ENCODE peak calls at places on chromosome 18, in four cellular contexts. L is HCT116, B is A549, T is Panc1. M is an unnamed sample.

GRCh38 chr18:35390956-35391695 is 14.0 kb upstream of the ZNF396 start:
- DNase-seq in T (no peak), L (no peak), B (no peak), M (no peak)

GRCh38 chr18:48833701-48834394 is 116.9 kb downstream of the SMAD7 start:
- DNase-seq in L (no peak), B (no peak), T (no peak), M (no peak)

GRCh38 chr18:46343940-46344372 is 239.8 kb downstream of the HAUS1 start:
- DNase-seq in L (no peak), B (no peak), T (no peak), M (peak)

GRCh38 chr18:11857177-11857887 is 6.1 kb downstream of the CHMP1B start:
- DNase-seq in B (peak), T (peak), L (peak), M (peak)

GRCh38 chr18:59861963-59862819 is 37.6 kb upstream of the PMAIP1 start:
- DNase-seq in L (no peak), T (no peak), B (no peak), M (no peak)

GRCh38 chr18:55048892-55049291 is 89.6 kb upstream of the CCDC68 start:
- DNase-seq in B (peak), L (no peak), T (no peak), M (no peak)

GRCh38 chr18:32550958-32551357 is 80.3 kb upstream of the GAREM1 start:
- DNase-seq in L (peak), B (no peak), T (no peak), M (peak)

GRCh38 chr18:48238636-48239035 is 170.5 kb downstream of the ZBTB7C start:
- DNase-seq in T (no peak), L (no peak), B (no peak), M (no peak)

GRCh38 chr18:36496022-36496421 is 198.5 kb downstream of the FHOD3 start:
- DNase-seq in L (no peak), T (no peak), B (no peak), M (no peak)

GRCh38 chr18:12744103-12744502 is 41.3 kb downstream of the PSMG2 start:
- DNase-seq in L (peak), T (peak), B (peak), M (peak)

GRCh38 chr18:74248189-74248975 is 43.4 kb downstream of the CYB5A start:
- DNase-seq in B (no peak), T (no peak), L (no peak), M (no peak)

GRCh38 chr18:408367-408766 is 92.1 kb downstream of the COLEC12 start:
- DNase-seq in L (no peak), T (no peak), B (no peak), M (no peak)

GRCh38 chr18:50659091-50660003 is 99.5 kb downstream of the MAPK4 start:
- DNase-seq in B (peak), L (peak), T (no peak), M (no peak)

GRCh38 chr18:67421666-67422065 is 94.9 kb downstream of the DSEL start:
- DNase-seq in T (no peak), B (no peak), L (no peak), M (no peak)

GRCh38 chr18:70659026-70659726 is 370.3 kb downstream of the SOCS6 start:
- DNase-seq in T (no peak), L (no peak), B (peak), M (no peak)

GRCh38 chr18:3062798-3063563 is 50.0 kb upstream of the LPIN2 start:
- DNase-seq in L (peak), T (peak), B (peak), M (peak)

GRCh38 chr18:58927659-58928058 is 63.0 kb downstream of the ZNF532 start:
- DNase-seq in L (no peak), T (no peak), B (no peak), M (peak)

GRCh38 chr18:43627833-43628370 is 350.6 kb upstream of the SYT4 start:
- DNase-seq in L (no peak), B (no peak), T (no peak), M (no peak)

GRCh38 chr18:61323951-61324350 is 9.3 kb upstream of the CDH20 start:
- DNase-seq in L (no peak), T (no peak), B (no peak), M (no peak)

GRCh38 chr18:42045346-42045745 is 90.3 kb downstream of the PIK3C3 start:
- DNase-seq in T (no peak), B (no peak), L (no peak), M (no peak)

GRCh38 chr18:77705301-77705700 is 455.7 kb downstream of the GALR1 start:
- DNase-seq in L (no peak), T (no peak), B (no peak), M (no peak)

GRCh38 chr18:715626-716025 is 3.2 kb upstream of the ENOSF1 start:
- DNase-seq in L (no peak), B (no peak), T (no peak), M (no peak)

GRCh38 chr18:27501651-27502050 is 316.5 kb upstream of the CHST9 start:
- DNase-seq in L (no peak), T (no peak), B (no peak), M (no peak)

GRCh38 chr18:48790226-48790863 is 160.4 kb downstream of the SMAD7 start:
- DNase-seq in T (no peak), L (peak), B (no peak), M (no peak)

GRCh38 chr18:39751161-39751560 is 2185.6 kb upstream of the CELF4 start:
- DNase-seq in T (no peak), B (no peak), L (no peak), M (no peak)

GRCh38 chr18:65016631-65017371 is 734.0 kb upstream of the CDH7 start:
- DNase-seq in B (no peak), T (no peak), L (no peak), M (no peak)

GRCh38 chr18:78790960-78791359 is 188.7 kb upstream of the SALL3 start:
- DNase-seq in B (no peak), L (no peak), T (no peak), M (no peak)

GRCh38 chr18:78792736-78793135 is 186.9 kb upstream of the SALL3 start:
- DNase-seq in B (no peak), L (no peak), T (no peak), M (no peak)

GRCh38 chr18:78794031-78794430 is 185.6 kb upstream of the SALL3 start:
- DNase-seq in T (no peak), B (no peak), L (no peak), M (no peak)

GRCh38 chr18:78792094-78792493 is 187.5 kb upstream of the SALL3 start:
- DNase-seq in L (no peak), T (no peak), B (no peak), M (no peak)

DNA sequence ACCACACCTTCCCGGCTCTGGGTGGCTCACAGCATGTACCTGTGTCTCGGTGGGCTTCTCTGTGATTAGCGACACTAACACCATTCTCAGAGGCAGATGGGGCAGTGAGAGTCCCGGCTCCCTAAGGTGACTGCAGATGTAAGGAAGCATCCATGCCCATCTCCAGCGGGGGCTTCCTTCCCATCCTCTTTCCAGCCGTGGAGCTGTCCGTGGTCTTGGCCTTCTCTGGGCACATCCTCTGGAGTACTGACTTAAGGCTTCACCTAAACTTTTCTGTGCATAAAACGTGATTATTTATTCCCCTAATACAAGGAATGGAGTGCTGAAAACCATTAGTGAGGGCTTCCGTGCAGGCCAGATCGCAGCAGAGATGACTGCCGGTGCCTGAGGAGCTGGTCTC is 186.3 kb upstream of the SALL3 start:
- DNase-seq in L (no peak), T (no peak), B (no peak), M (no peak)
- TF ChIP-seq REST in L (no peak), T (peak), B (no peak), M (peak)

GRCh38 chr18:51867767-51868166 is 472.2 kb upstream of the DCC start:
- DNase-seq in T (no peak), B (no peak), L (no peak), M (peak)
- TF ChIP-seq REST in T (no peak), B (peak), L (peak), M (peak)

GRCh38 chr18:45063246-45064038 is 382.8 kb downstream of the SETBP1 start:
- DNase-seq in B (no peak), L (no peak), T (no peak), M (peak)

GRCh38 chr18:45068563-45069191 is 388.0 kb downstream of the SETBP1 start:
- DNase-seq in B (no peak), L (no peak), T (no peak), M (no peak)

GRCh38 chr18:45069542-45069941 is 388.9 kb downstream of the SETBP1 start:
- DNase-seq in L (no peak), T (no peak), B (no peak), M (no peak)

GRCh38 chr18:45066210-45066609 is 385.5 kb downstream of the SETBP1 start:
- DNase-seq in L (no peak), T (no peak), B (no peak), M (no peak)

GRCh38 chr18:45066868-45067267 is 386.2 kb downstream of the SETBP1 start:
- DNase-seq in T (no peak), B (no peak), L (no peak), M (no peak)
- TF ChIP-seq REST in T (no peak), B (no peak), L (no peak), M (no peak)

GRCh38 chr18:37666986-37667385 is 101.4 kb upstream of the CELF4 start:
- DNase-seq in B (no peak), T (no peak), L (no peak), M (no peak)

GRCh38 chr18:37667836-37668235 is 102.2 kb upstream of the CELF4 start:
- DNase-seq in B (no peak), L (no peak), T (no peak), M (no peak)

GRCh38 chr18:37671119-37671518 is 105.5 kb upstream of the CELF4 start:
- DNase-seq in B (no peak), T (no peak), L (no peak), M (no peak)

GRCh38 chr18:37669991-37670534 is 104.5 kb upstream of the CELF4 start:
- DNase-seq in B (no peak), T (no peak), L (no peak), M (peak)

DNA sequence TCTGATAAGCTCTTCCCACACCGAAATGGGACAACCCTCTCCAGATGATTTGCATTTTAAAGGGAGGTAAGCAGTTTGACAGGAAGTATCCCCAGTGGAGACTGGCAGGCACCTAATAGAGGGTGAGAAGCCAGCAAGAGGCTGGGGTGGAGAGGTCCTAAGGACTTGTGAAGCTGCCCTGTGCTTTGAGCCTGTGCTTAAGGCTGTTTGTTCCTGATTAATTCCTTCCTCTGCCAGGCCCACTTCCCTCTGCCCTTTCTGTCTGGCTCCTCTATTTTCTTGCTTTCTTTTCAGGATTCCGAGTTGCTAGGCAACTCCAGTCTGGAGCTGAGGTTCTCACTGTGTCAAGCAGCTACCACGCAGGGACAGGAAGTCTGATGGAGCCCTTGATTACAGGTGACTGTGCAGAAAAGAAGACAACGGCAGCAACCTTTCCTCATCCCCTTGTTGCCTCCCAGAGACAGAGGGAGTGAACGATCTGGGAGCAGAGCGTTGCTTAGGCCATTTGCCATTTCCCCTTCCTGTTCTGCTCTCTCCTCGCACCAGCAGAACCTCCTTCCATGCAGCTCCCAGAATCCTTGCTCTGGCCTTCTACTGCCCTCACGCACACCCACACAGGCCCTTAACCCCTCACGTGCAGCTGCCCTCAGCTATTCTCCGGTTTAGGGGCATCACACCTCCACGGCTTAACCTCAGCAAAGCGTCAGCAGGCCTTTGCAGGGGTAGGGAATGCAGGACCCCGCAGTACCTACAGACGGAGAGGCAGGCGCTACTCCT is 103.6 kb upstream of the CELF4 start:
- DNase-seq in B (no peak), L (no peak), T (no peak), M (peak)
- TF ChIP-seq REST in B (no peak), L (no peak), T (no peak), M (no peak)

GRCh38 chr18:8893628-8894231 is 188.4 kb downstream of the MTCL1 start:
- DNase-seq in B (no peak), L (no peak), T (no peak), M (no peak)

GRCh38 chr18:8895341-8895740 is 190.0 kb downstream of the MTCL1 start:
- DNase-seq in B (no peak), T (no peak), L (no peak), M (no peak)

GRCh38 chr18:8895987-8896619 is 190.7 kb downstream of the MTCL1 start:
- DNase-seq in B (no peak), L (no peak), T (no peak), M (no peak)

GRCh38 chr18:8893221-8893620 is 187.9 kb downstream of the MTCL1 start:
- DNase-seq in L (no peak), B (no peak), T (no peak), M (no peak)

GRCh38 chr18:8894823-8895222 is 189.5 kb downstream of the MTCL1 start:
- DNase-seq in B (no peak), L (no peak), T (no peak), M (no peak)
- TF ChIP-seq REST in B (no peak), L (no peak), T (no peak), M (peak)